ENCODE peak calls at places on chromosome 3, in six cellular contexts. K is stimulated activated CD8-positive, alpha-beta memory T cell treated with anti-CD3 and anti-CD28 coated beads, Interleukin-4, amount 100 ng/mL, for 24 hours; R is stimulated activated CD4-positive, alpha-beta T cell treated with anti-CD3 and anti-CD28 coated beads, Interleukin-4, amount 100 ng/mL, for 24 hours; Z is HFFc6; Y is ELR; H is endothelial cell. M is an unnamed sample.

GRCh38 chr3:148074916-148075315 is 622.8 kb upstream of the AGTR1 start:
- DNase-seq in K (no peak), R (no peak), Z (no peak), Y (no peak), H (no peak), M (no peak)

GRCh38 chr3:192915306-192915705 is 2.4 kb downstream of the MB21D2 start:
- DNase-seq in K (no peak), R (no peak), Z (peak), Y (peak), H (peak), M (no peak)

GRCh38 chr3:40770046-40770445 is 245.3 kb downstream of the ZNF621 start:
- DNase-seq in K (no peak), R (no peak), Z (no peak), Y (no peak), H (no peak), M (no peak)

GRCh38 chr3:183411216-183411922 is 17.1 kb downstream of the MCF2L2 start:
- DNase-seq in K (no peak), R (no peak), Z (no peak), Y (no peak), H (no peak), M (no peak)

GRCh38 chr3:14941871-14942270 is 5.5 kb upstream of the NR2C2 start:
- DNase-seq in K (no peak), R (no peak), Z (no peak), Y (no peak), H (no peak), M (no peak)

GRCh38 chr3:187036394-187036793 is 102.9 kb downstream of the RPL39L start:
- DNase-seq in K (no peak), R (no peak), Z (no peak), Y (no peak), H (no peak), M (no peak)

GRCh38 chr3:177601120-177601519 is 403.8 kb upstream of the TBL1XR1 start:
- DNase-seq in K (no peak), R (no peak), Z (no peak), Y (no peak), H (no peak), M (no peak)

GRCh38 chr3:95168526-95168925 is 1105.7 kb downstream of the NSUN3 start:
- DNase-seq in K (no peak), R (no peak), Z (no peak), Y (no peak), H (no peak), M (no peak)

GRCh38 chr3:194880940-194881925 is 195.6 kb downstream of the FAM43A start:
- DNase-seq in K (no peak), R (no peak), Z (no peak), Y (no peak), H (no peak), M (no peak)

GRCh38 chr3:78255403-78255802 is 1215.5 kb downstream of the ROBO2 start:
- DNase-seq in K (no peak), R (no peak), Z (peak), Y (peak), H (no peak), M (no peak)

GRCh38 chr3:127454051-127454450 is 136.5 kb downstream of the TPRA1 start:
- DNase-seq in K (no peak), R (no peak), Z (no peak), Y (no peak), H (no peak), M (no peak)

GRCh38 chr3:149376728-149377407 is 581 bp downstream of the TM4SF1 start:
- DNase-seq in K (no peak), R (no peak), Z (no peak), Y (peak), H (no peak), M (no peak)

GRCh38 chr3:49158108-49158709 is 7.9 kb downstream of the CCDC71 start:
- DNase-seq in K (no peak), R (peak), Z (no peak), Y (peak), H (peak), M (no peak)

GRCh38 chr3:46496745-46497555 is 826 bp upstream of the RTP3 start:
- DNase-seq in K (peak), R (peak), Z (no peak), Y (no peak), H (peak), M (no peak)

GRCh38 chr3:8579101-8579500 is 65.5 kb downstream of the SSUH2 start:
- DNase-seq in K (no peak), R (no peak), Z (no peak), Y (no peak), H (no peak), M (peak)

GRCh38 chr3:172059532-172059931 is 20.2 kb downstream of the FNDC3B start:
- DNase-seq in K (no peak), R (no peak), Z (no peak), Y (no peak), H (no peak), M (no peak)

GRCh38 chr3:194218646-194219453 is 82.9 kb downstream of the HES1 start:
- DNase-seq in K (no peak), R (no peak), Z (no peak), Y (no peak), H (no peak), M (no peak)

GRCh38 chr3:69255928-69256327 is 130.0 kb downstream of the FRMD4B start:
- DNase-seq in K (no peak), R (no peak), Z (no peak), Y (no peak), H (no peak), M (no peak)

GRCh38 chr3:160968731-160969130 is 136.4 kb downstream of the B3GALNT1 start:
- DNase-seq in K (no peak), R (no peak), Z (no peak), Y (no peak), H (no peak), M (no peak)

GRCh38 chr3:134471521-134472193 is 14.1 kb downstream of the ANAPC13 start:
- DNase-seq in K (no peak), R (no peak), Z (peak), Y (peak), H (no peak), M (no peak)

GRCh38 chr3:45010718-45011355 is 15.3 kb upstream of the CLEC3B start:
- DNase-seq in K (no peak), R (no peak), Z (peak), Y (peak), H (no peak), M (no peak)

GRCh38 chr3:40387895-40388254 is 891 bp downstream of the ENTPD3 start:
- DNase-seq in K (no peak), R (no peak), Z (no peak), Y (no peak), H (no peak), M (no peak)

GRCh38 chr3:126835472-126836219 is 131.6 kb downstream of the CHCHD6 start:
- DNase-seq in K (no peak), R (no peak), Z (peak), Y (peak), H (no peak), M (no peak)

GRCh38 chr3:126487151-126487771 is 11.6 kb upstream of the ZXDC start:
- DNase-seq in K (no peak), R (no peak), Z (peak), Y (peak), H (peak), M (no peak)

GRCh38 chr3:52430416-52430810 is 14.5 kb downstream of the SEMA3G start:
- DNase-seq in K (no peak), R (no peak), Z (no peak), Y (no peak), H (no peak), M (no peak)

GRCh38 chr3:49872801-49873281 is 3.1 kb upstream of the CAMKV start:
- DNase-seq in K (no peak), R (no peak), Z (no peak), Y (no peak), H (no peak), M (no peak)

GRCh38 chr3:54122046-54122801 is at the start of gene CACNA2D3:
- DNase-seq in K (no peak), R (no peak), Z (no peak), Y (no peak), H (peak), M (no peak)

GRCh38 chr3:120093923-120094775 is at the start of gene GSK3B:
- DNase-seq in K (peak), R (peak), Z (peak), Y (no peak), H (peak), M (peak)

GRCh38 chr3:72571052-72571451 is 277.2 kb downstream of the SHQ1 start:
- DNase-seq in K (no peak), R (no peak), Z (no peak), Y (no peak), H (no peak), M (no peak)

GRCh38 chr3:70608434-70608833 is 296.0 kb upstream of the MDFIC2 start:
- DNase-seq in K (no peak), R (no peak), Z (no peak), Y (no peak), H (no peak), M (no peak)

GRCh38 chr3:4350789-4351163 is 47.6 kb downstream of the SETMAR start:
- DNase-seq in K (no peak), R (peak), Z (peak), Y (peak), H (peak), M (peak)

GRCh38 chr3:46107682-46108081 is 80.4 kb upstream of the XCR1 start:
- DNase-seq in K (no peak), R (no peak), Z (no peak), Y (no peak), H (no peak), M (no peak)

GRCh38 chr3:66722675-66723074 is 221.9 kb upstream of the LRIG1 start:
- DNase-seq in K (no peak), R (no peak), Z (peak), Y (peak), H (no peak), M (no peak)

GRCh38 chr3:26967531-26967930 is 345.0 kb downstream of the LRRC3B start:
- DNase-seq in K (no peak), R (no peak), Z (no peak), Y (no peak), H (no peak), M (no peak)

GRCh38 chr3:86451749-86452148 is 539.2 kb downstream of the VGLL3 start:
- DNase-seq in K (no peak), R (no peak), Z (no peak), Y (no peak), H (no peak), M (no peak)